ENCODE peak calls at places on chromosomes 16 and 17, in ten cellular contexts. T is T-helper 1 cell; S is T-helper 2 cell; N is ACHN; K is EL; Q is activated CD4-positive, alpha-beta T cell treated with anti-CD3 and anti-CD28 coated beads, Interleukin-2, amount 50 U/mL, for 4 hours; U is tibial nerve; X is left ventricle myocardium superior; G is nucleus accumbens; Y is NCI-H2171 treated with DMSO at 0.1 percent for 48 hours. A is an unnamed sample.

GRCh38 chr16:82947675-82948074 is 320.9 kb downstream of the CDH13 start:
- DNase-seq in T (no peak), S (no peak), N (no peak), K (no peak), Q (no peak), U (no peak), X (no peak), G (no peak), Y (no peak), A (no peak)

GRCh38 chr17:64608571-64608981 is 53.5 kb downstream of the SMURF2 start:
- DNase-seq in T (no peak), S (no peak), N (no peak), K (peak), Q (no peak), U (no peak), X (no peak), G (no peak), Y (no peak), A (no peak)

GRCh38 chr16:23025692-23026305 is 123.5 kb downstream of the USP31 start:
- DNase-seq in T (no peak), S (no peak), N (no peak), K (no peak), Q (no peak), U (no peak), X (no peak), G (no peak), Y (no peak), A (no peak)

GRCh38 chr16:11848842-11849241 is 2.5 kb downstream of the RSL1D1 start:
- DNase-seq in T (no peak), S (no peak), N (no peak), K (peak), Q (no peak), U (no peak), X (no peak), G (no peak), Y (no peak), A (no peak)

GRCh38 chr17:6071528-6072065 is 1.4 kb downstream of the WSCD1 start:
- DNase-seq in T (no peak), S (no peak), N (no peak), K (no peak), Q (no peak), U (no peak), X (no peak), G (no peak), Y (no peak), A (no peak)

GRCh38 chr17:3794890-3795757 is 5.9 kb downstream of the ITGAE start:
- DNase-seq in T (peak), S (no peak), N (no peak), K (peak), Q (peak), U (no peak), X (no peak), G (no peak), Y (no peak), A (no peak)

GRCh38 chr17:72244494-72244893 is 123.7 kb downstream of the SOX9 start:
- DNase-seq in T (no peak), S (no peak), N (no peak), K (peak), Q (no peak), U (no peak), X (no peak), G (no peak), Y (peak), A (no peak)

GRCh38 chr17:15106540-15106939 is 158.6 kb downstream of the PMP22 start:
- DNase-seq in T (no peak), S (no peak), N (no peak), K (peak), Q (no peak), U (no peak), X (no peak), G (no peak), Y (no peak), A (no peak)

GRCh38 chr17:51770031-51770759 is 388.3 kb downstream of the CA10 start:
- DNase-seq in T (no peak), S (no peak), N (no peak), K (no peak), Q (no peak), U (no peak), X (no peak), G (no peak), Y (no peak), A (no peak)

GRCh38 chr17:73281926-73282325 is 20.2 kb upstream of the CPSF4L start:
- DNase-seq in T (no peak), S (no peak), N (no peak), K (no peak), Q (no peak), U (no peak), X (no peak), G (no peak), Y (peak), A (peak)

GRCh38 chr17:77217566-77217965 is 76.8 kb downstream of the SEC14L1 start:
- DNase-seq in T (no peak), S (no peak), N (no peak), K (no peak), Q (no peak), U (no peak), X (peak), G (no peak), Y (no peak), A (no peak)